ENCODE peak calls at places on chromosomes 4 and X, in six cellular contexts. T is fibroblast of the aortic adventitia; R is right cardiac atrium; P is mucosa of descending colon; C is cardiac fibroblast; X is CD8-positive, alpha-beta memory T cell. M is an unnamed sample.

GRCh38 chrX:140346711-140347110 is 158.2 kb downstream of the SOX3 start:
- DNase-seq in T (no peak), R (no peak), P (no peak), C (no peak), X (no peak), M (no peak)

GRCh38 chr4:118883861-118884260 is 4.8 kb upstream of the SYNPO2 start:
- DNase-seq in T (no peak), R (no peak), P (no peak), C (peak; percentile 9), X (no peak), M (no peak)

GRCh38 chr4:152778656-152779512 is 646 bp downstream of the TIGD4 start:
- DNase-seq in T (peak; percentile 29), R (peak; percentile 66), P (peak; percentile 32), C (peak; percentile 29), X (peak; percentile 43), M (no peak)

GRCh38 chr4:88742561-88742960 is 44.9 kb upstream of the NAP1L5 start:
- DNase-seq in T (no peak), R (no peak), P (no peak), C (no peak), X (no peak), M (no peak)

GRCh38 chr4:69089388-69089787 is 6.9 kb upstream of the UGT2B7 start:
- DNase-seq in T (no peak), R (no peak), P (no peak), C (peak; percentile 13), X (no peak), M (no peak)

GRCh38 chr4:71126719-71127118 is 133.3 kb downstream of the DCK start:
- DNase-seq in T (peak; percentile 86), R (no peak), P (peak; percentile 6), C (peak; percentile 89), X (no peak), M (no peak)

GRCh38 chrX:3221643-3222042 is 124.8 kb downstream of the MXRA5 start:
- DNase-seq in T (no peak), R (no peak), P (no peak), C (no peak), X (no peak), M (no peak)

GRCh38 chr4:27154706-27155105 is 294.1 kb downstream of the STIM2 start:
- DNase-seq in T (peak; percentile 66), R (no peak), P (no peak), C (peak; percentile 5), X (no peak), M (no peak)

GRCh38 chr4:138085956-138086355 is 156.2 kb downstream of the SLC7A11 start:
- DNase-seq in T (no peak), R (no peak), P (no peak), C (no peak), X (no peak), M (no peak)

GRCh38 chr4:56655627-56656345 is 25.3 kb downstream of the HOPX start:
- DNase-seq in T (no peak), R (peak; percentile 51), P (no peak), C (no peak), X (peak; percentile 18), M (no peak)

GRCh38 chrX:129833153-129834004 is 10.3 kb downstream of the ZDHHC9 start:
- DNase-seq in T (peak; percentile 62), R (no peak), P (no peak), C (peak; percentile 52), X (no peak), M (no peak)

GRCh38 chrX:39762266-39762841 is 335.4 kb downstream of the BCOR start:
- DNase-seq in T (peak; percentile 86), R (no peak), P (no peak), C (peak; percentile 92), X (no peak), M (peak; percentile 77)

GRCh38 chr4:186699298-186699697 is 24.4 kb downstream of the FAT1 start:
- DNase-seq in T (no peak), R (no peak), P (no peak), C (no peak), X (no peak), M (no peak)

GRCh38 chr4:57040510-57040909 is 61.8 kb downstream of the POLR2B start:
- DNase-seq in T (no peak), R (no peak), P (no peak), C (no peak), X (no peak), M (no peak)

GRCh38 chr4:77264826-77265225 is 107.8 kb downstream of the CCNG2 start:
- DNase-seq in T (no peak), R (no peak), P (no peak), C (no peak), X (no peak), M (no peak)

GRCh38 chr4:84814100-84814750 is 152.3 kb downstream of the WDFY3 start:
- DNase-seq in T (peak; percentile 86), R (no peak), P (no peak), C (peak; percentile 95), X (no peak), M (peak; percentile 79)

GRCh38 chr4:101183658-101184373 is 163.5 kb downstream of the PPP3CA start:
- DNase-seq in T (peak; percentile 10), R (no peak), P (no peak), C (peak; percentile 59), X (no peak), M (no peak)

GRCh38 chrX:150449313-150449712 is 86.2 kb downstream of the MAMLD1 start:
- DNase-seq in T (no peak), R (no peak), P (no peak), C (no peak), X (no peak), M (no peak)

GRCh38 chr4:28788929-28789490 is 1928.4 kb downstream of the STIM2 start:
- DNase-seq in T (no peak), R (no peak), P (no peak), C (no peak), X (no peak), M (no peak)

GRCh38 chrX:150316564-150316963 is 46.6 kb upstream of the MAMLD1 start:
- DNase-seq in T (no peak), R (no peak), P (no peak), C (no peak), X (no peak), M (no peak)

GRCh38 chrX:49073641-49074575 is at the start of gene PRAF2:
- DNase-seq in T (peak; percentile 90), R (peak; percentile 97), P (peak; percentile 93), C (peak; percentile 91), X (peak; percentile 88), M (peak; percentile 52)

GRCh38 chrX:54246866-54247265 is 63.8 kb upstream of the FAM120C start:
- DNase-seq in T (no peak), R (no peak), P (no peak), C (peak; percentile 15), X (no peak), M (no peak)

GRCh38 chr4:38669233-38669632 is 5.2 kb downstream of the KLF3 start:
- DNase-seq in T (peak; percentile 42), R (no peak), P (no peak), C (peak; percentile 41), X (no peak), M (no peak)

GRCh38 chr4:78534286-78534955 is 17.1 kb upstream of the ANXA3 start:
- DNase-seq in T (no peak), R (no peak), P (no peak), C (no peak), X (no peak), M (peak; percentile 79)

GRCh38 chr4:183360161-183360919 is 38.1 kb upstream of the CLDN24 start:
- DNase-seq in T (peak; percentile 74), R (no peak), P (no peak), C (peak; percentile 31), X (no peak), M (peak; percentile 38)

GRCh38 chr4:14096406-14096965 is 469.0 kb upstream of the BOD1L1 start:
- DNase-seq in T (peak; percentile 92), R (no peak), P (no peak), C (peak; percentile 93), X (no peak), M (no peak)

GRCh38 chr4:156968479-156968984 is 3.1 kb downstream of the PDGFC start:
- DNase-seq in T (peak; percentile 89), R (peak; percentile 61), P (peak; percentile 85), C (peak; percentile 92), X (no peak), M (peak; percentile 86)
- H3K4me3 ChIP-seq in T (peak overlapping the region; percentile 87), R (no peak overlapping the region), P (no peak overlapping the region), C (peak overlapping the region; percentile 90), X (no peak overlapping the region), M (peak overlapping the region; percentile 99)

DNA sequence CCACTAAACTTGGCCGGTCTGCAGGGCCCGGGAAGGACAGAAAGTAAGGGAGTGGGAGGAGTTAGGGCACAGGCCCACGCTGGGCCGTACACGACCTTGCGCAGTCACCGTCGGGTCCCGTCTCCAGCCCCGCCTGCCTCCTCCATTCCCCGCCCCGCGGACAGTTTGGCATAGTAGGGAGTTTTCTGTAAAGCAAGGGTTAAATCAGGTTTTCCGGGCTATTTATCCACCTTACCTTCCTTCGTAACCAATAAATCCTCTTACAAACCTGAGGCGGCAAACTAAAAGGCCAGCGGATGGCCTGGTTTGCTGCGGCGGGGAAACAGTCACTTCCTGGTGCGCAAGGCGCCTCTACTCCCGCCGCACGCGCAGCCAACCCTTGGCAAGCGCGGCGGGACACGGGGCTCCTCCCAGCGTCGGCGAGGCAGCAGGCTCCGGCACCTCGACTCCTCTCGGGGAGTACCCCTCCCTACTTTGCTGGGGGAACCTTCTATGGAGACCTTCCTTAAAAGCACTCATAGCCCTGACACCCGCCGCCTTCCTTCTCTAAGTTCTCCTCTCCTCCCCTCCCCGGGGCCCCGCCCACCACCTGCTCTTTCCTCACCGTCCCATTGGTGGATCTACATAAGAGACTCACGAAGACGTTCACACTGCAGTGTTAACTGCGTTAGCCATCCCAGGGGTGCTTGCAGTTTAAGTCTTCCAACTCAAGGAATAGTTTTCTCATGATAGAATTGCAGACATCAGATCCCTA is at the start of gene TRMT2B:
- DNase-seq in T (peak; percentile 76), R (peak; percentile 91), P (peak; percentile 86), C (peak; percentile 76), X (peak; percentile 80), M (peak; percentile 28)
- H3K4me3 ChIP-seq in T (peak within 1 kb of the TSS; percentile 71), R (peak within 1 kb of the TSS; percentile 62), P (peak within 1 kb of the TSS; percentile 34), C (peak within 1 kb of the TSS; percentile 50), X (peak within 1 kb of the TSS; percentile 81), M (peak within 1 kb of the TSS; percentile 71)

DNA sequence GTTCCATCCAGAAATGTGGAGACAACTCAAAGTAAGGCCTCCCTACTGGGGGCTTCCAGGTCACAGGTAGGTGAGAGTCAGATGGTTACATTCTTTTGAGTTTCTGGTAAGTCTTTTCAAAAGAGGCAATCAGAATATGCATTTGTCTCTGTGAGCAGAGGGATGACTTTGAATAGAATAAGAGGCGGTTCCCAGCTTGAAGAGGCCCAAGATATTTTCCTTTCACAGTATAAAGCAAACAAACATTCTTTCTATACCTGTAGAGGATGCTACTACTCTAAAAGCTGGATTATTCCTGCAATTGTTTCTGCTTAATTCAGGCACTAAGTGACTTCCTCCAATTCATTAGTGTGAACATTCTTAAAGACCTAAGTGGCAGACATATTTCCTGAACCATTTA is 44.4 kb downstream of the DIAPH2 start:
- DNase-seq in T (no peak), R (no peak), P (no peak), C (no peak), X (no peak), M (no peak)
- H3K4me3 ChIP-seq in T (no peak overlapping the region), R (no peak overlapping the region), P (no peak overlapping the region), C (no peak overlapping the region), X (no peak overlapping the region), M (no peak overlapping the region)

DNA sequence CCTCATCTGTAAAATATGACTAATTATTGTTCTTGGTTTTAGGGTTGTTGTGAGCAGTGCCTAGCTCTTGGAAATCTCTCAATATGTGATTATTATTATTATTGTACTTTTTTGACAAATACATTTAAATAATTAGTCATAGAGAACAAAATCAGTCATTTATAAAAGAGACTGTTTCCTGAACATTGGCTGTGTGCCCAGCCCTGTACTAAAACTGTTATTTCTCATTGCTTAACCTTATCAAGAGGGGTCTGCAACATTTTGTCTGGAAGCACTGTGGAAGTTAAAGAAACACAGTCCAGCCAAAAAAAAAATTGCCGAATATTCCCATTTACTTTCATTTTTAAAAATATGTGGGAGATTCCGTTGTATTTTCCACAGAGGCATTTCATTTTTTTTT is 989.2 kb upstream of the SLIT2 start:
- DNase-seq in T (peak; percentile 48), R (no peak), P (no peak), C (peak; percentile 34), X (no peak), M (no peak)
- H3K4me3 ChIP-seq in T (peak overlapping the region; percentile 16), R (peak overlapping the region; percentile 29), P (no peak overlapping the region), C (no peak overlapping the region), X (no peak overlapping the region), M (no peak overlapping the region)

M was measured in retinal pigment epithelial cell.